ENCODE peak calls at places on chromosomes 7 and 10, in ten cellular contexts. H is erythroblast; R is breast epithelium; V is GM04503; M is stimulated activated CD4-positive, alpha-beta T cell treated with anti-CD3 and anti-CD28 coated beads, Interleukin-1b, Interleukin-23, amount 100 ng/mL, for 24 hours; C is putamen; K is activated T-cell treated with anti-CD3 and anti-CD28 coated beads for 1 hour; G is T1000; T is AG04449; P is NCI-H774. Y is an unnamed sample.

GRCh38 chr10:3955954-3956617 is 171.1 kb upstream of the KLF6 start:
- DNase-seq in C (no peak), M (no peak), K (no peak), H (no peak), P (peak; percentile 81), T (no peak), R (no peak), G (no peak), V (no peak), Y (no peak)

GRCh38 chr10:55398463-55398862 is 597.4 kb upstream of the PCDH15 start:
- DNase-seq in R (no peak), M (no peak), G (no peak), C (no peak), T (no peak), K (no peak), V (no peak), H (no peak), P (no peak), Y (no peak)

GRCh38 chr7:105429746-105430612 is 41.3 kb upstream of the SRPK2 start:
- DNase-seq in V (no peak), H (peak; percentile 42), R (no peak), P (peak; percentile 9), G (no peak), C (no peak), T (no peak), K (peak; percentile 27), M (peak; percentile 19), Y (peak; percentile 50)

GRCh38 chr7:158959021-158959717 is 102.8 kb downstream of the DYNC2I1 start:
- DNase-seq in G (no peak), M (no peak), R (no peak), C (no peak), K (no peak), P (no peak), V (no peak), T (no peak), H (no peak), Y (no peak)

GRCh38 chr7:1839701-1840100 is 169.6 kb downstream of the ELFN1 start:
- DNase-seq in M (no peak), P (no peak), K (no peak), H (no peak), T (no peak), R (peak; percentile 28), G (no peak), C (no peak), V (no peak), Y (no peak)

GRCh38 chr7:2266911-2267310 is 24.9 kb downstream of the NUDT1 start:
- DNase-seq in K (no peak), V (peak; percentile 23), C (no peak), H (no peak), G (peak; percentile 82), T (no peak), M (no peak), P (no peak), R (no peak), Y (no peak)

GRCh38 chr10:43138757-43139241 is 554 bp downstream of the CSGALNACT2 start:
- DNase-seq in C (peak; percentile 30), P (no peak), M (peak; percentile 35), G (peak; percentile 29), T (no peak), H (peak; percentile 83), V (no peak), R (no peak), K (peak; percentile 49), Y (no peak)

GRCh38 chr7:107703219-107703618 is 40.7 kb upstream of the CBLL1 start:
- DNase-seq in R (no peak), T (no peak), K (no peak), P (no peak), G (no peak), H (no peak), C (no peak), M (no peak), V (no peak), Y (no peak)

GRCh38 chr7:124645704-124646103 is 119.9 kb downstream of the GPR37 start:
- DNase-seq in M (no peak), R (no peak), C (no peak), H (no peak), P (no peak), G (no peak), T (no peak), K (no peak), V (no peak), Y (no peak)

GRCh38 chr10:18043148-18043547 is 91.4 kb downstream of the SLC39A12 start:
- DNase-seq in H (no peak), K (no peak), M (no peak), P (no peak), R (no peak), T (no peak), C (no peak), V (no peak), G (no peak), Y (no peak)

GRCh38 chr7:1325646-1326510 is 93.2 kb downstream of the UNCX start:
- DNase-seq in V (no peak), K (no peak), M (no peak), T (no peak), H (no peak), G (no peak), P (no peak), R (no peak), C (no peak), Y (no peak)